ENCODE peak calls at places on chromosomes 6 and 20, in six cellular contexts. W is activated T-cell treated with anti-CD3 and anti-CD28 coated beads, Interleukin-2, amount 50 U/mL, for 1 hour; P is A549; D is colonic mucosa; Z is SK-N-SH; H is HCT116. A is an unnamed sample.

GRCh38 chr6:133286765-133287164 is 45.6 kb downstream of the EYA4 start:
- DNase-seq in W (no peak), P (peak), D (no peak), Z (no peak), H (no peak), A (no peak)

GRCh38 chr6:73743556-73743955 is 47.6 kb downstream of the CD109 start:
- DNase-seq in W (no peak), P (no peak), D (no peak), Z (no peak), H (no peak), A (no peak)

GRCh38 chr6:137247724-137248123 is 28.5 kb upstream of the IFNGR1 start:
- DNase-seq in W (no peak), P (no peak), D (peak), Z (no peak), H (no peak), A (peak)

GRCh38 chr6:7402746-7403145 is 13.1 kb downstream of the RIOK1 start:
- DNase-seq in W (no peak), P (no peak), D (no peak), Z (no peak), H (no peak), A (no peak)

GRCh38 chr6:142537612-142538478 is 236.0 kb downstream of the ADGRG6 start:
- DNase-seq in W (no peak), P (peak), D (no peak), Z (no peak), H (peak), A (peak)

GRCh38 chr6:47733879-47734558 is 35.6 kb downstream of the ADGRF4 start:
- DNase-seq in W (no peak), P (peak), D (peak), Z (peak), H (peak), A (peak)

GRCh38 chr20:841568-842546 is 8.3 kb downstream of the FAM110A start:
- DNase-seq in W (no peak), P (no peak), D (peak), Z (no peak), H (no peak), A (no peak)

GRCh38 chr20:5696011-5696559 is 54.1 kb upstream of the SHLD1 start:
- DNase-seq in W (no peak), P (peak), D (no peak), Z (no peak), H (no peak), A (peak)

GRCh38 chr6:78552435-78552834 is 314.9 kb upstream of the IRAK1BP1 start:
- DNase-seq in W (no peak), P (no peak), D (no peak), Z (no peak), H (no peak), A (no peak)

GRCh38 chr6:45512594-45512993 is 134.9 kb upstream of the SUPT3H start:
- DNase-seq in W (no peak), P (no peak), D (no peak), Z (no peak), H (no peak), A (no peak)

GRCh38 chr6:215335-216034 is 76.8 kb upstream of the DUSP22 start:
- DNase-seq in W (peak), P (no peak), D (no peak), Z (no peak), H (no peak), A (no peak)

GRCh38 chr6:15950962-15951569 is 177.8 kb upstream of the MYLIP start:
- DNase-seq in W (no peak), P (no peak), D (no peak), Z (no peak), H (no peak), A (no peak)

GRCh38 chr6:84847349-84848160 is 83.2 kb upstream of the TBX18 start:
- DNase-seq in W (no peak), P (peak), D (no peak), Z (no peak), H (no peak), A (no peak)

GRCh38 chr6:56706981-56707726 is 64.5 kb upstream of the DST start:
- DNase-seq in W (no peak), P (no peak), D (no peak), Z (no peak), H (no peak), A (no peak)

GRCh38 chr6:14945461-14946210 is 300.2 kb upstream of the JARID2 start:
- DNase-seq in W (no peak), P (no peak), D (no peak), Z (no peak), H (no peak), A (no peak)

GRCh38 chr20:24838551-24839530 is 110.2 kb upstream of the CST7 start:
- DNase-seq in W (no peak), P (no peak), D (no peak), Z (no peak), H (no peak), A (no peak)

GRCh38 chr6:34791164-34791841 is 580 bp upstream of the BLTP3A start:
- DNase-seq in W (peak), P (peak), D (peak), Z (peak), H (peak), A (peak)

A was measured in HepG2.